ENCODE peak calls at places on chromosomes 11 and 22, in nine cellular contexts. G is astrocyte; J is germinal center; L is HT1080; T is stimulated activated CD4-positive, alpha-beta T cell treated with anti-CD3 and anti-CD28 coated beads, Interleukin-4, amount 100 ng/mL, for 48 hours; O is ACHN; M is GM23338; D is right cardiac atrium; I is B cell. R is an unnamed sample.

GRCh38 chr11:64211181-64211872 is 4.8 kb downstream of the FERMT3 start:
- DNase-seq in L (no peak), G (no peak), M (no peak), O (no peak), D (no peak), T (no peak), I (no peak), J (no peak), R (no peak)

GRCh38 chr11:62806611-62807121 is 1.4 kb upstream of the NXF1 start:
- DNase-seq in D (peak; percentile 24), O (no peak), T (no peak), I (no peak), L (no peak), J (no peak), G (peak; percentile 14), M (no peak), R (no peak)

GRCh38 chr22:35307892-35308291 is 8.2 kb downstream of the TOM1 start:
- DNase-seq in M (no peak), J (no peak), D (no peak), O (no peak), L (no peak), T (no peak), G (no peak), I (no peak), R (no peak)

GRCh38 chr22:36587289-36588154 is 58.6 kb upstream of the EIF3D start:
- DNase-seq in O (no peak), M (no peak), I (no peak), L (peak; percentile 58), D (no peak), J (no peak), G (peak; percentile 53), T (no peak), R (no peak)

GRCh38 chr11:116930177-116930576 is 92.8 kb upstream of the APOA1 start:
- DNase-seq in G (peak; percentile 32), O (no peak), M (peak; percentile 39), D (peak; percentile 24), I (no peak), T (peak; percentile 11), L (peak; percentile 32), J (no peak), R (no peak)

GRCh38 chr11:59668950-59669610 is at the start of gene PATL1:
- DNase-seq in I (peak; percentile 97), O (peak; percentile 97), G (peak; percentile 92), L (peak; percentile 98), J (peak; percentile 99), T (peak; percentile 98), D (peak; percentile 100), M (peak; percentile 98), R (peak; percentile 95)

GRCh38 chr11:34044664-34045485 is 6.7 kb upstream of the CAPRIN1 start:
- DNase-seq in M (peak; percentile 77), O (no peak), I (no peak), L (peak; percentile 90), D (peak; percentile 29), T (peak; percentile 26), J (no peak), G (peak; percentile 89), R (no peak)

GRCh38 chr11:79100093-79100704 is 340.6 kb downstream of the TENM4 start:
- DNase-seq in I (peak; percentile 48), D (peak; percentile 25), T (peak; percentile 3), L (peak; percentile 57), O (peak; percentile 55), M (peak; percentile 78), G (no peak), J (peak; percentile 73), R (no peak)

GRCh38 chr11:1717745-1718144 is 20.8 kb downstream of the KRTAP5-6 start:
- DNase-seq in T (no peak), D (no peak), O (no peak), I (no peak), G (no peak), L (no peak), M (no peak), J (no peak), R (no peak)

GRCh38 chr11:87740968-87741367 is 434.3 kb downstream of the RAB38 start:
- DNase-seq in D (no peak), T (no peak), J (no peak), L (no peak), I (no peak), M (no peak), G (no peak), O (no peak), R (no peak)

GRCh38 chr11:128779036-128779435 is 85.2 kb downstream of the FLI1 start:
- DNase-seq in M (no peak), G (peak; percentile 58), D (no peak), O (no peak), T (no peak), L (no peak), I (no peak), J (no peak), R (no peak)

GRCh38 chr22:28366856-28367255 is 312.8 kb downstream of the TTC28 start:
- DNase-seq in L (no peak), O (no peak), M (no peak), G (no peak), T (no peak), J (no peak), D (no peak), I (no peak), R (peak; percentile 20)

GRCh38 chr11:118129475-118130196 is 23.0 kb downstream of the SCN4B start:
- DNase-seq in D (no peak), J (no peak), I (no peak), M (no peak), G (no peak), L (no peak), O (no peak), T (no peak), R (no peak)

GRCh38 chr11:76791861-76792260 is 8.7 kb downstream of the TSKU start:
- DNase-seq in I (no peak), J (no peak), M (no peak), G (peak; percentile 73), D (peak; percentile 58), L (peak; percentile 32), O (no peak), T (no peak), R (no peak)

GRCh38 chr11:65224939-65225283 is 36.9 kb upstream of the POLA2 start:
- DNase-seq in O (peak; percentile 46), J (no peak), D (peak; percentile 64), G (peak; percentile 55), L (peak; percentile 65), M (peak; percentile 50), T (no peak), I (no peak), R (no peak)

GRCh38 chr11:838441-839279 is 3.7 kb downstream of the POLR2L start:
- DNase-seq in O (no peak), J (no peak), G (no peak), L (no peak), M (peak; percentile 79), I (no peak), D (no peak), T (no peak), R (no peak)

R was measured in NCI-H1930.